ENCODE peak calls at places on chromosomes 6 and 20, in five cellular contexts. Q, Z, J, N and D are unnamed samples.

GRCh38 chr20:47713941-47714450 is 71.3 kb downstream of the SULF2 start:
- DNase-seq in N (no peak), Z (no peak), J (peak), Q (no peak), D (no peak)

GRCh38 chr6:29834564-29835436 is 7.2 kb downstream of the HLA-G start:
- DNase-seq in Z (no peak), Q (peak), N (no peak), J (peak), D (no peak)

GRCh38 chr6:37429352-37429750 is 3.7 kb upstream of the CMTR1 start:
- DNase-seq in Q (no peak), Z (no peak), J (no peak), N (no peak), D (no peak)

GRCh38 chr6:98877250-98877649 is 42.9 kb downstream of the POU3F2 start:
- DNase-seq in N (no peak), J (no peak), Z (no peak), Q (no peak), D (no peak)

GRCh38 chr6:83057705-83058321 is 7.8 kb downstream of the UBE3D start:
- DNase-seq in Q (peak), Z (no peak), J (peak), N (no peak), D (no peak)

GRCh38 chr6:47655719-47656595 is 42.4 kb upstream of the ADGRF4 start:
- DNase-seq in Q (peak), Z (no peak), J (peak), N (no peak), D (no peak)

GRCh38 chr6:117495425-117495824 is 13.0 kb downstream of the DCBLD1 start:
- DNase-seq in N (no peak), Z (no peak), J (no peak), Q (peak), D (no peak)

GRCh38 chr20:10316582-10316981 is 98.0 kb downstream of the SNAP25 start:
- DNase-seq in N (no peak), Q (no peak), Z (no peak), J (no peak), D (no peak)

GRCh38 chr6:150347845-150348244 is 21.0 kb upstream of the IYD start:
- DNase-seq in J (no peak), Q (no peak), Z (no peak), N (no peak), D (no peak)

GRCh38 chr6:107620736-107621135 is 130.8 kb downstream of the SOBP start:
- DNase-seq in Q (no peak), Z (no peak), J (no peak), N (no peak), D (no peak)

GRCh38 chr20:36632487-36633284 is 13.3 kb downstream of the SLA2 start:
- DNase-seq in N (no peak), J (no peak), Z (no peak), Q (no peak), D (no peak)

GRCh38 chr6:123965894-123966293 is 162.2 kb downstream of the NKAIN2 start:
- DNase-seq in Q (peak), N (peak), Z (no peak), J (peak), D (no peak)

GRCh38 chr20:36344517-36345132 is 38.5 kb downstream of the DLGAP4 start:
- DNase-seq in Z (no peak), J (peak), Q (peak), N (peak), D (peak)

GRCh38 chr20:8764289-8764962 is 304.5 kb upstream of the PLCB4 start:
- DNase-seq in Z (no peak), J (no peak), N (no peak), Q (no peak), D (peak)

GRCh38 chr20:40464731-40465208 is 224.3 kb downstream of the MAFB start:
- DNase-seq in N (no peak), Q (no peak), J (no peak), Z (no peak), D (no peak)

GRCh38 chr20:7980332-7981046 is 39.1 kb downstream of the TMX4 start:
- DNase-seq in Z (no peak), J (peak), N (peak), Q (peak), D (peak)

GRCh38 chr6:42402184-42402583 is 49.5 kb downstream of the TRERF1 start:
- DNase-seq in Q (peak), J (peak), N (no peak), Z (no peak), D (no peak)

GRCh38 chr20:62064788-62065668 is 653 bp downstream of the TAF4 start:
- DNase-seq in Z (peak), Q (no peak), N (no peak), J (no peak), D (no peak)

GRCh38 chr6:35067234-35067633 is 73.9 kb downstream of the TCP11 start:
- DNase-seq in Z (no peak), Q (no peak), N (no peak), J (no peak), D (no peak)

GRCh38 chr6:35068644-35069043 is 72.5 kb downstream of the TCP11 start:
- DNase-seq in N (no peak), J (no peak), Q (no peak), Z (no peak), D (no peak)

GRCh38 chr6:35070111-35070510 is 71.0 kb downstream of the TCP11 start:
- DNase-seq in N (no peak), J (no peak), Q (no peak), Z (no peak), D (no peak)

GRCh38 chr6:35068206-35068605 is 72.9 kb downstream of the TCP11 start:
- DNase-seq in N (no peak), Z (no peak), J (no peak), Q (no peak), D (no peak)

DNA sequence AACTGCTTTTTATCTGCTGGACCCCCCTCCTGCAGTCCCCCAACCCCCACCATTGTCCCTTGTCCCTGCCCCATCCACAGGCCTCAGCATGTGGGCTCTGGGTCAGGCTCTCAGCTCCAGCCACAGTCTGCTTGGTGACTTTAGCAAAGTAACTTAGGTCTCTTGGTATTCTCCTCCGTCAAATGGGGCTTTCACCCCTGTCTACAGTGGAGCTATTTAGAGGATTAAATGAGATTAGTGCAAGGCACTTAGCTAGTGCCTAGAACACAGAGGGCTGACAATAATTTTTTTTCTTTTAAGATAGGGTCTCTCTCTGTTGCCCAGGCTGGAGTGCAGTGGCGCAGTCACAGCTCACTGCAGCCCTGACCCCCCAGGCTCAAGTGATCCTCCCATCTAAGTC is 71.9 kb downstream of the TCP11 start:
- DNase-seq in J (no peak), N (no peak), Q (no peak), Z (no peak), D (no peak)
- H3K4me3 ChIP-seq in J (no peak), N (no peak), Q (no peak), Z (no peak), D (no peak)

DNA sequence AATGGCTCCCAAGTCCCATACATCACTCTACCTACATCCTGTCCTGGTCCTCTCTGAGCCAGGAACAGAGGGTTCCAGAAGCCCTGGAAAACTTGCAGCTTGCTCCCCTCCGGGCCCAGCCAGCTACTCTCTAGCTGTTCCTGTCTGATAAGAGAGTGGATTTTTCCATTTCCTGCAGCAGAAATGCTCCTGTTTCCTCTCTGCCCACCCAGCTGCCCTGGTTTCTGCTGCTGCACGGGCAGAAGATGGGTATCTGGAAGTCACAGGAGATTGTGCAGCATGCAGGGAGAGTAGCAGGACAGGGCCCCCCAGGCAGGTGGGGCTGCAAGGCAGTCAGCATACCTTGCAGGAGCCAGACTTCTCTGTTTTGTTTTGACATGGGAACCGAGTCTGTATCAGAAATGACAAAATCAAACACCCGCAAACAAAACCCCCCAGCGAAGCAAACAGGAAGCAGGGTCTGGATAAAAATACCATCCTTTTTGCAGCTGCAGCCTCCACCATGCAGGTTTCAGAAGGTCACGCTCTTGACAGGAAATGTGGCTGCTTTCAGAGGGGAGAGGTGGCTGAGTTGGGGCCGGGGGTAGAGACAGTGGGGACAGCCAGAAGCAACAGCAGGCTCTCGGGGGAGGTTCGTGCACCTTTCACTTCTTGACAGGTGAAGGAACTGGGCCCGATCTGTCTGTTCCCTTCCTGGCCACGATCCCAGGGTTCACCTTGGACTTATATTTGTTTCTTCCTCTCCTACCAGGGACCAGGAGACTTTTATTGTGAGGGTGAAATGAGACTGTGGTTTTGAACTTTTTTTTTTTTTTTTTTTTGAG is 50.8 kb upstream of the FAM83D start:
- DNase-seq in Z (no peak), Q (no peak), N (no peak), J (no peak), D (no peak)
- H3K4me3 ChIP-seq in Z (no peak), Q (no peak), N (no peak), J (no peak), D (no peak)

DNA sequence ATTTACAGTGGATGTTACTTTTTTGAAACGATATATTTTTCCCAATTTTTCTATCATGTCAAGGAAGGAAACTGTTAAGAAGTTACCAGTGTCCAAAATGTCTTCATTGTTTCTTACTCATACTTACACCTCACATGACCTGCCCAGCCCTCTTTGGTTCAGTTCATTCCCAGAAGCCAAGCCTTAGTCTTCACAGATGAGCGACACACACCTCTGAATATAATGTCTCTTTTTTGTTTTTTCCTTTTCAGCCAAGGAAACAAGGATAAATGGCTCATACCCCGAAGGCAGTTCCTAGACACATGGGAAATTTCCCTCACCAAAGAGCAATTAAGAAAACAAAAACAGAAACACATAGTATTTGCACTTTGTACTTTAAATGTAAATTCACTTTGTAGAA is 225.2 kb downstream of the SMOC2 start:
- DNase-seq in N (no peak), Z (no peak), J (no peak), Q (no peak), D (no peak)
- H3K4me3 ChIP-seq in N (no peak), Z (no peak), J (no peak), Q (no peak), D (no peak)

GRCh38 chr6:157880534-157880933 is 57.5 kb downstream of the SNX9 start:
- DNase-seq in J (no peak), Q (no peak), Z (no peak), N (no peak), D (no peak)

GRCh38 chr6:157878039-157878438 is 55.0 kb downstream of the SNX9 start:
- DNase-seq in J (no peak), Z (no peak), Q (no peak), N (no peak), D (no peak)

GRCh38 chr6:157881375-157881774 is 58.3 kb downstream of the SNX9 start:
- DNase-seq in N (no peak), Q (no peak), J (no peak), Z (no peak), D (no peak)

GRCh38 chr6:157879034-157879872 is 56.2 kb downstream of the SNX9 start:
- DNase-seq in J (no peak), Z (no peak), Q (no peak), N (peak), D (no peak)

GRCh38 chr6:157879873-157880254 is 56.8 kb downstream of the SNX9 start:
- DNase-seq in Z (no peak), N (no peak), J (no peak), Q (no peak), D (no peak)
- H3K4me3 ChIP-seq in Z (no peak), N (no peak), J (no peak), Q (no peak), D (no peak)

GRCh38 chr6:113971786-113972185 is 838 bp upstream of the HDAC2 start:
- DNase-seq in Z (no peak), J (peak), Q (peak), N (no peak), D (no peak)
- H3K4me3 ChIP-seq in Z (peak), J (peak), Q (peak), N (no peak), D (peak)

GRCh38 chr6:35368038-35368887 is 25.9 kb downstream of the PPARD start:
- DNase-seq in Q (peak), J (peak), N (no peak), Z (no peak), D (peak)

GRCh38 chr6:35363293-35363750 is 21.0 kb downstream of the PPARD start:
- DNase-seq in Q (no peak), J (peak), N (no peak), Z (peak), D (peak)

GRCh38 chr6:35362200-35362599 is 19.8 kb downstream of the PPARD start:
- DNase-seq in Z (no peak), N (no peak), J (no peak), Q (no peak), D (no peak)

GRCh38 chr6:35367646-35368037 is 25.3 kb downstream of the PPARD start:
- DNase-seq in N (no peak), J (no peak), Q (no peak), Z (no peak), D (no peak)

GRCh38 chr6:35365599-35366596 is 23.5 kb downstream of the PPARD start:
- DNase-seq in Q (peak), J (no peak), Z (no peak), N (no peak), D (no peak)
- H3K4me3 ChIP-seq in Q (no peak), J (no peak), Z (no peak), N (no peak), D (no peak)

DNA sequence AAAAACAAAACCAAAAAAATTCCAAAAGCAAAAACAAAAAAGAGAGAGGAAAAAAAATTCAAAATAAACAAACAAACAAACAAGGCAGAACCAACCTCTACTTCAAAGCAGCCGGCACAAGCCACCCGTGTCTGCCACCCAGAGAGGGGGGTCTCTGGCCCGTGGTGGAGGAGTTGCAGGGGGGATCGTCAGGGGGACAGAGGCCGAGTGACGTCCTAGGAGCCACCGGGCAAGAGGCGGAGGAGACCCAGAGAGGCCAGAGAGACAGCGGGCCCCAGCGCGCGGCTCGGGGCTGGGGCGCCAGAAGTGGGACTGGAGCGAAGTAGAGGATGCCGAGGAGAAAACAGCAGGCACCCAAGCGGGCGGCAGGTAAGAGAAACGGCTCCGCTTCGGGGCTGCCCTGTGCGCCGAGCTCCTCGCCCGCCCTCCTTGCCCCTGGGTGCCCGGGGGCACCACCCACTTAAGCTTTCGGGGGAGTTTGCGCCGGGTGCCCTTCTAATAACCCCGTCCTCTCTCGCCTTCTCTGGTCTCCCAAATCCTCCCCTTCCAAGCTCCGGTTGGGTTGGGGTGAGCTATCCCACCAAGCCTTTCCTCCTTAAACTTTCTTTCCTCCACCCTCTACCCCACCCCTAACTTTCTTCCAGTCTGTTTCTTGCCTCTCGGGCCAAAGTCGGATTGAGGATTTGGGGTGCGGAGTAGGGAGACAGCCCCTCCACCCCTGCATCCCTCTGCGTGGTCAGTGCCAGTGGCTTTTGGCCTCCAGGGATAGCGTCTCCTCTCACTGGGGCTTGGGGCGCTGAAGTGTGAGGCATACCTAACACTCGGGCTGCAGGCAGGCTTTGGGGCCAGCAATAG is 1.0 kb downstream of the TSHZ2 start:
- DNase-seq in N (no peak), J (no peak), Z (no peak), Q (peak), D (no peak)
- H3K4me3 ChIP-seq in N (peak), J (peak), Z (peak), Q (peak), D (peak)

DNA sequence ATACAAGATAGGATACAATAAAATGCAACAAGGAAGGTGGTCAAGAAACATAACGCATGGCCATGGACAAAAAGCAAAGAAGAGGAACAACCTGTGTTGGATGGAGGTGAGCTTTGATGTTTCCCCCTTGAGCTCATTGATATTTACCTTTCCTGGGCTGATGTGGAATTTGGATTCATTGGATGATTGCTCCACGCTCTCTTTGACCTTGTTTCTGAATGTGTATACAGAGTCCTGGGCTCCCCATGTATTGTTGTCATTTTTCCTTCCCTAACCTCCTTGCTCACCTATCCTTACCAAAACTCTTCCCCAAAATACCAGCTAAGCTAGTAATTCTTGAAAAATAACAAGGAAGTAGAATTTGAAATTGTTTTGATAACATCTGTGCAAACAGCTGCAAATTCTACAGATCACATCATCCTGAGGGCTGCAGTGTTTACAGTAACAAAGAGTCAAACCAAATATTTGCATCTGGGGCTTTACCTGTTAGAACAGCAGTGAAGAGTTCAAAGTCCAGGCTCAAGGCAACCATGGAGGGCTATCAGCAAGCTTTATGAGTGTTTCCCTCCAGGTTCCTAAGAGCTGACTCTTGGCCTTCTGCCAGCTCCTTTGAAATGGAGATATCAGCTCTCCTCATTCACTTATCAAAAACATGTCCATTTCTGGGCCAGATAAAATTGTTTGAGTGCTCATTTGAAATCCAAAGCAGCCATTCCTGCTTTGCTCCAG is 214.3 kb upstream of the MARCKS start:
- DNase-seq in N (no peak), J (no peak), Z (no peak), Q (no peak), D (no peak)
- H3K4me3 ChIP-seq in N (no peak), J (no peak), Z (no peak), Q (no peak), D (no peak)

GRCh38 chr20:846894-847278 is 13.4 kb downstream of the FAM110A start:
- DNase-seq in Q (no peak), Z (peak), J (no peak), N (no peak), D (no peak)

GRCh38 chr20:844473-845225 is 11.1 kb downstream of the FAM110A start:
- DNase-seq in J (peak), N (peak), Z (peak), Q (peak), D (peak)

GRCh38 chr20:848218-848617 is 14.7 kb downstream of the FAM110A start:
- DNase-seq in Q (no peak), J (no peak), Z (no peak), N (no peak), D (no peak)

GRCh38 chr20:845226-845868 is 11.8 kb downstream of the FAM110A start:
- DNase-seq in Q (no peak), J (no peak), N (no peak), Z (peak), D (no peak)

GRCh38 chr20:845967-846893 is 12.7 kb downstream of the FAM110A start:
- DNase-seq in Z (no peak), Q (no peak), J (no peak), N (no peak), D (no peak)
- H3K4me3 ChIP-seq in Z (peak), Q (no peak), J (no peak), N (no peak), D (no peak)